ENCODE peak calls at places on chromosome 4, in four cellular contexts. I, A, P and K are unnamed samples.

GRCh38 chr4:138898282-138898681 is 117.3 kb upstream of the NOCT start:
- DNase-seq in I (no peak), P (no peak), A (peak; percentile 39), K (peak; percentile 58)

GRCh38 chr4:140635606-140636005 is 66.8 kb upstream of the UCP1 start:
- DNase-seq in I (peak; percentile 44), A (peak; percentile 86), P (no peak), K (no peak)

GRCh38 chr4:70382691-70383181 is at the start of gene SMR3B:
- DNase-seq in A (no peak), P (no peak), I (no peak), K (no peak)

GRCh38 chr4:155777971-155778710 is 19.3 kb downstream of the GUCY1B1 start:
- DNase-seq in I (no peak), P (no peak), A (no peak), K (peak; percentile 84)

GRCh38 chr4:81470456-81471327 is 1.0 kb downstream of the RASGEF1B start:
- DNase-seq in A (peak; percentile 77), I (peak; percentile 45), P (no peak), K (no peak)

GRCh38 chr4:18241744-18242143 is 220.2 kb upstream of the LCORL start:
- DNase-seq in I (no peak), A (peak; percentile 3), P (no peak), K (no peak)

GRCh38 chr4:54433686-54434085 is 204.6 kb downstream of the PDGFRA start:
- DNase-seq in I (peak; percentile 39), P (no peak), A (peak; percentile 53), K (peak; percentile 37)

GRCh38 chr4:2412534-2412884 is 5.9 kb downstream of the ZFYVE28 start:
- DNase-seq in P (no peak), A (no peak), I (no peak), K (no peak)

GRCh38 chr4:52019941-52020657 is at the start of gene LRRC66:
- DNase-seq in I (no peak), A (no peak), P (no peak), K (no peak)

GRCh38 chr4:118772149-118773081 is 63.5 kb downstream of the SEC24D start:
- DNase-seq in A (peak; percentile 54), I (no peak), P (peak; percentile 18), K (peak; percentile 70)

GRCh38 chr4:106690487-106690886 is 321.9 kb upstream of the GIMD1 start:
- DNase-seq in I (no peak), A (peak; percentile 11), P (no peak), K (peak; percentile 34)

GRCh38 chr4:154677923-154678322 is 65.5 kb upstream of the FGG start:
- DNase-seq in A (peak; percentile 58), P (no peak), I (no peak), K (no peak)

GRCh38 chr4:80206541-80207171 is 9.4 kb downstream of the PRDM8 start:
- DNase-seq in I (no peak), A (peak; percentile 18), P (no peak), K (peak; percentile 60)

GRCh38 chr4:123017636-123018390 is 95.4 kb upstream of the NUDT6 start:
- DNase-seq in I (no peak), P (no peak), A (no peak), K (peak; percentile 56)

GRCh38 chr4:169312690-169313422 is 42.1 kb upstream of the SH3RF1 start:
- DNase-seq in A (no peak), I (no peak), P (no peak), K (no peak)

GRCh38 chr4:124262211-124263179 is 450.0 kb downstream of the ANKRD50 start:
- DNase-seq in I (peak; percentile 47), P (peak; percentile 64), A (peak; percentile 80), K (peak; percentile 88)

GRCh38 chr4:183101956-183102480 is 3.0 kb downstream of the WWC2 start:
- DNase-seq in A (no peak), I (no peak), P (no peak), K (no peak)

GRCh38 chr4:7909966-7910720 is 29.5 kb downstream of the AFAP1 start:
- DNase-seq in A (no peak), I (no peak), P (no peak), K (peak; percentile 65)

GRCh38 chr4:183396187-183396738 is 48.2 kb upstream of the CDKN2AIP start:
- DNase-seq in I (no peak), A (no peak), P (no peak), K (peak; percentile 18)

GRCh38 chr4:88976514-88977035 is 80.4 kb downstream of the FAM13A start:
- DNase-seq in A (no peak), I (no peak), P (no peak), K (peak; percentile 25)

GRCh38 chr4:61531188-61531587 is 331.1 kb downstream of the ADGRL3 start:
- DNase-seq in P (peak; percentile 72), I (no peak), A (no peak), K (no peak)

GRCh38 chr4:22192302-22192645 is 243.7 kb upstream of the KCNIP4 start:
- DNase-seq in P (no peak), I (no peak), A (peak; percentile 36), K (no peak)
- H3K4ac ChIP-seq in P (no peak overlapping the region), I (no peak overlapping the region), A (no peak overlapping the region), K (no peak overlapping the region)

GRCh38 chr4:68342139-68342538 is 7.8 kb downstream of the YTHDC1 start:
- DNase-seq in A (peak; percentile 76), I (no peak), P (no peak), K (peak; percentile 73)
- H3K4ac ChIP-seq in A (no peak overlapping the region), I (no peak overlapping the region), P (no peak overlapping the region), K (no peak overlapping the region)

GRCh38 chr4:39721788-39722187 is 23.9 kb downstream of the UBE2K start:
- DNase-seq in I (no peak), P (no peak), A (no peak), K (no peak)
- H3K4ac ChIP-seq in I (no peak overlapping the region), P (no peak overlapping the region), A (no peak overlapping the region), K (no peak overlapping the region)

GRCh38 chr4:15455290-15455689 is 14.4 kb upstream of the CC2D2A start:
- DNase-seq in I (no peak), A (no peak), P (no peak), K (peak; percentile 50)
- H3K4ac ChIP-seq in I (no peak overlapping the region), A (no peak overlapping the region), P (no peak overlapping the region), K (peak overlapping the region; percentile 8)

GRCh38 chr4:10101559-10102192 is 14.9 kb downstream of the WDR1 start:
- DNase-seq in P (no peak), I (no peak), A (no peak), K (no peak)
- H3K4ac ChIP-seq in P (no peak overlapping the region), I (no peak overlapping the region), A (no peak overlapping the region), K (no peak overlapping the region)

GRCh38 chr4:76780781-76781697 is 116.9 kb downstream of the SOWAHB start:
- DNase-seq in I (no peak), P (no peak), A (no peak), K (no peak)
- H3K4ac ChIP-seq in I (no peak overlapping the region), P (no peak overlapping the region), A (peak overlapping the region; percentile 91), K (peak overlapping the region; percentile 98)

DNA sequence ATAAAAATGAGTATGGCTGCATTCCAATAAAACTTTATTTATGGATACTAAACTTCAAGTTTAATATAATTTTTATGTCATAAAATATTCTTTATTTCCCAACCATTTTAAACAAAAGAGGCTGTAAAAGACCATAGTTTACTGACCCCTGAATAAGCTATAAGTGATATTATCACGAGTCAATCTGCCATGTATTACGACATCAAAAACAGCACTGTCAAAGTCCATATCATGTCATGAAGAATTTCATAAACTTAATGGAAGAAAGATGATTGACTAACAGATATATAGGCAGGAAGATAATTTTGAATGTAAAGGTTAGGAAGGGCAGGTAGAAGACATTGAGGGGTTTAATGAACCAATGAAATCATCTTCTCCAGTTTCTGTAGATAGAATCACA is 18.2 kb downstream of the TMEM156 start:
- DNase-seq in A (no peak), I (no peak), P (no peak), K (no peak)
- H3K4ac ChIP-seq in A (no peak overlapping the region), I (no peak overlapping the region), P (no peak overlapping the region), K (no peak overlapping the region)

DNA sequence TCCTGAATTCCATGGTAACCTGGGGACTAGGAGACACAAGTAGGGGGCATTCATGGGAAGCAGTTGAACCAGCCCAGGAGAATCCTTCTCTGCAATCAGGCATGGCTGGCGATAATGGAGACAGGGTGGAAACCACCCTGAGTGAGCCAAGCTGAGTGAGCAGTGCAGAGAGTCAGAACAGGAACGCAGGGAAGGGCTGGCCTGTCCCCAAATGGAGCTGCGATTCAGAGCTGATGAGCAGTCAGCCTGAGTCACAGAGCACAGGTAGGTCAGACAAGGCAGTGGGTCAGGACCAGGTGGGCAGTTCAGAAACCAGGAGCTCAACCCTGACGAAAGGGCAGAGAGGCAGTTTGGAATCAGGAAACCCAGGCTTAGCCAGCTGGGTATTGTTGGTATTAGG is 129.0 kb downstream of the BTC start:
- DNase-seq in P (no peak), I (no peak), A (no peak), K (no peak)
- H3K4ac ChIP-seq in P (no peak overlapping the region), I (no peak overlapping the region), A (no peak overlapping the region), K (peak overlapping the region; percentile 66)